ENCODE peak calls at places on chromosome 1, in six cellular contexts. H, N, M, W, T and F are unnamed samples.

GRCh38 chr1:167107456-167107855 is 13.6 kb downstream of the STYXL2 start:
- DNase-seq in H (no peak), T (no peak), M (no peak), N (no peak), W (no peak), F (no peak)

GRCh38 chr1:155410931-155411330 is 90.2 kb downstream of the RUSC1 start:
- DNase-seq in T (no peak), H (no peak), M (no peak), W (no peak), N (no peak), F (no peak)

GRCh38 chr1:162846256-162847212 is 14.4 kb downstream of the CCDC190 start:
- DNase-seq in T (no peak), N (no peak), H (no peak), M (no peak), W (no peak), F (no peak)

GRCh38 chr1:10827377-10828333 is 31.2 kb upstream of the CASZ1 start:
- DNase-seq in W (no peak), H (no peak), M (no peak), T (no peak), N (no peak), F (no peak)

GRCh38 chr1:58047265-58047858 is 499.2 kb downstream of the OMA1 start:
- DNase-seq in N (peak), M (peak), H (peak), T (no peak), W (peak), F (no peak)

GRCh38 chr1:184191181-184191601 is 139.7 kb downstream of the TSEN15 start:
- DNase-seq in W (peak), M (peak), T (no peak), N (no peak), H (no peak), F (no peak)

GRCh38 chr1:17108786-17109185 is 10.5 kb downstream of the PADI2 start:
- DNase-seq in H (no peak), W (no peak), M (no peak), T (no peak), N (no peak), F (no peak)

GRCh38 chr1:228980232-228980969 is 245.1 kb downstream of the RHOU start:
- DNase-seq in W (no peak), N (no peak), H (no peak), T (peak), M (no peak), F (peak)

GRCh38 chr1:55131218-55131617 is 83.9 kb downstream of the USP24 start:
- DNase-seq in W (no peak), T (no peak), N (no peak), M (no peak), H (no peak), F (no peak)

GRCh38 chr1:221708076-221708571 is 33.8 kb downstream of the DUSP10 start:
- DNase-seq in N (no peak), W (peak), M (no peak), H (no peak), T (no peak), F (no peak)

DNA sequence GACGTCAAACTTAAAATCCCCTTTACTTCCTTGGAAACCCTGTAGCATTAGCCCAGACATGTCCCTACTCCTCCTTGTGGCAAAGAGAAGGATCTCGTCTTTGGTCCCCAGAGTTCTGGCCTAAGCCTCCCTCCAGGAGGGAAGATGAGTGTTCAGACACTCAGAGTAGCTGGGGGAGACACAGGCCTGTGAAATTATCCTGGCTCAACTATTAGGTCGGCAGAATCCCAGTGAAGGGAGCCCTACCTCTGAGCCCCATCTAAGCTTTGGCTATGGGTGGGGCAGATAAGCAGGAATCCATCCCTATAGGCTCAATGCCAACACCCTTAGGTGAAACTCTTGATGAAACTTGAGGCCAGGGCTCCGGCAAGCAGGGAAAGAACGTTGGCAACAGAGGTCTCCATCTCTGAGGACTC is 1.7 kb upstream of the SFN start:
- DNase-seq in H (no peak), M (no peak), T (no peak), W (peak), N (no peak), F (no peak)
- TF ChIP-seq CTCF in H (peak), M (no peak), T (no peak), W (peak), N (peak), F (peak)

GRCh38 chr1:198359024-198359653 is 181.3 kb downstream of the ATP6V1G3 start:
- DNase-seq in H (no peak), M (no peak), N (no peak), W (peak), T (no peak), F (no peak)
- TF ChIP-seq CTCF in H (peak), M (peak), N (peak), W (peak), T (peak), F (peak)

GRCh38 chr1:216945506-216946080 is 222.4 kb upstream of the ESRRG start:
- DNase-seq in W (no peak), N (no peak), H (no peak), M (no peak), T (no peak), F (no peak)

DNA sequence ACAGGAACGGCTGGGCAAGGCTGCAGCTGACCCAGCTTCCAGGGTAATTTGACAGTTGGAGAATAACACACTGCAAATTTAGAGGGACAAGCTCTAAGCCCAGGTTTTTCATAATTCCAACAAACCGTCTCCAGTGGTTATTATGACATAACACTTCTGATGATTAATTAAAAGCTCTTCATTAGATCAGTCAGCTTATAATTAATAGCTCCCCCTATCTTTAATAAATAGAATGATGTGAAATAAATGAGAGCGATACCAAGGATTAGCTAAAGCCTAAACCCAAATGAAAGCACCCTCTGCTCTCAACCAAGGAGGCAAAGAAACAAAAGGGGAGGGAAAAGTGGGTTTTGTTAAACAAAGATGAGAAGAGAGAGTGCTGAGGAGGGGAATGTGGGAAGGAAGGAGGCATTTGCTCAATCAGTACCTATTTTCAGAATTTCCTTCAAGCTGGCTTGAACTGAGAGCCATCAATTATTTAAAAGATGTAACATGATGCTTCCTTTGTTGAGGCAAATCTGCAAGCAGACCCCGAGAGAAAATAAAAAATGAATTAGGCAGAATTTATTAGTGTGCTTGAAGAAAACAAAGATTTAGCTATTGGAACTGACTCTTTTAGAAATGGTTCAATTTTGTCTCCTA is 221.8 kb upstream of the ESRRG start:
- DNase-seq in N (no peak), M (no peak), T (no peak), H (no peak), W (no peak), F (no peak)
- TF ChIP-seq CTCF in N (no peak), M (no peak), T (no peak), H (no peak), W (no peak), F (no peak)

GRCh38 chr1:90579212-90579802 is 137.8 kb downstream of the BARHL2 start:
- DNase-seq in M (no peak), H (peak), N (no peak), W (peak), T (no peak), F (no peak)

GRCh38 chr1:90574692-90575370 is 142.3 kb downstream of the BARHL2 start:
- DNase-seq in N (no peak), H (no peak), M (no peak), W (no peak), T (no peak), F (no peak)

GRCh38 chr1:90580176-90580575 is 136.9 kb downstream of the BARHL2 start:
- DNase-seq in W (no peak), T (no peak), M (no peak), N (no peak), H (no peak), F (no peak)
- TF ChIP-seq CTCF in W (no peak), T (no peak), M (no peak), N (no peak), H (no peak), F (no peak)

GRCh38 chr1:36156329-36157114 is 562 bp downstream of the MAP7D1 start:
- DNase-seq in M (peak), N (peak), T (peak), W (peak), H (peak), F (peak)
- TF ChIP-seq CTCF in M (no peak), N (no peak), T (no peak), W (no peak), H (no peak), F (no peak)

DNA sequence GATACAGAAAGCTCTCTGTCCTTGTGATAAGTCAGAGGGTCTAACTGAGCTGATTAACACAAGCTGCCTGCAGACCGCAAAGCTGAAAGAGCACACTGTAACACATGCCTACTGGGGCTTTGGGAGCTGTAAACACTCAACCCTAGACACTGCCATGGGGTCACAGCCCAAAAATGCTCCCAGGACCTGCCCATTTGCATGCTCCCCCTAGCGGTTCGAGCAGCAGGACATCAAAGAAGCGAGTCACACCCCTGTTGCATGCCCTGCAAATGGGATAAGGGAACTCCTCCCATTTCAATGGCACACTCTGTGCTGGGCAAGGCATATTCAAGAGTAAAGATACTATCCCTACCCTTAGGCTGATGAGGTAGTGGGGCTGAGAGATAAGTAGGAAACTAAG is 22.8 kb downstream of the LCE3E start:
- DNase-seq in N (no peak), M (no peak), T (no peak), H (no peak), W (no peak), F (no peak)
- TF ChIP-seq CTCF in N (no peak), M (no peak), T (no peak), H (no peak), W (no peak), F (no peak)